ENCODE peak calls at places on chromosomes 6 and 20, in six cellular contexts. G is occipital lobe, H is ACHN, S is fibroblast of the conjunctiva, J is D341Med, U is iris pigment epithelial cell. P is an unnamed sample.

GRCh38 chr20:58584881-58585752 is 66.0 kb upstream of the STX16 start:
- DNase-seq in G (no peak), S (no peak), U (peak; percentile 47), J (no peak), H (no peak), P (no peak)

GRCh38 chr6:43149260-43149659 is 21.8 kb upstream of the SRF start:
- DNase-seq in H (no peak), S (no peak), J (no peak), U (peak; percentile 39), G (no peak), P (no peak)

GRCh38 chr6:78607188-78607587 is 260.2 kb upstream of the IRAK1BP1 start:
- DNase-seq in J (no peak), G (no peak), S (no peak), H (no peak), U (peak; percentile 47), P (no peak)

GRCh38 chr6:130307752-130308361 is 58.0 kb upstream of the TMEM200A start:
- DNase-seq in U (peak; percentile 84), J (no peak), G (no peak), H (no peak), S (peak; percentile 44), P (peak; percentile 12)

GRCh38 chr6:157763129-157763893 is 59.7 kb upstream of the SNX9 start:
- DNase-seq in J (no peak), S (no peak), U (peak; percentile 65), G (no peak), H (peak; percentile 92), P (peak; percentile 69)

GRCh38 chr6:123519191-123519510 is 117.6 kb downstream of the TRDN start:
- DNase-seq in H (no peak), G (peak; percentile 1), U (no peak), S (no peak), J (no peak), P (no peak)

GRCh38 chr6:130602151-130602770 is 224.9 kb upstream of the SMLR1 start:
- DNase-seq in S (peak; percentile 60), J (no peak), H (peak; percentile 72), U (peak; percentile 99), G (no peak), P (no peak)

GRCh38 chr20:43925786-43926185 is 11.1 kb downstream of the TOX2 start:
- DNase-seq in J (no peak), U (peak; percentile 58), S (peak; percentile 28), H (no peak), G (no peak), P (no peak)

GRCh38 chr20:62907377-62908317 is 18.7 kb downstream of the DIDO1 start:
- DNase-seq in G (no peak), S (no peak), U (peak; percentile 42), J (peak; percentile 74), H (peak; percentile 20), P (no peak)

GRCh38 chr6:164842085-164842484 is 467.3 kb downstream of the C6orf118 start:
- DNase-seq in G (no peak), H (no peak), S (no peak), U (no peak), J (no peak), P (no peak)

GRCh38 chr6:122622404-122622938 is 12.3 kb downstream of the PKIB start:
- DNase-seq in G (no peak), H (no peak), J (no peak), S (no peak), U (peak; percentile 3), P (no peak)

GRCh38 chr20:52490715-52491430 is 299.3 kb upstream of the ZFP64 start:
- DNase-seq in U (peak; percentile 97), H (no peak), G (no peak), J (no peak), S (no peak), P (no peak)

GRCh38 chr6:3418521-3419060 is 38.3 kb downstream of the SLC22A23 start:
- DNase-seq in J (no peak), S (no peak), U (no peak), H (no peak), G (no peak), P (no peak)

GRCh38 chr20:49742948-49743347 is 29.3 kb upstream of the B4GALT5 start:
- DNase-seq in S (no peak), G (no peak), J (no peak), H (no peak), U (no peak), P (no peak)

GRCh38 chr6:74863968-74864367 is 341.9 kb downstream of the COL12A1 start:
- DNase-seq in J (no peak), S (no peak), U (no peak), G (no peak), H (no peak), P (no peak)

GRCh38 chr6:140669321-140669720 is 1294.9 kb upstream of the CITED2 start:
- DNase-seq in J (no peak), G (no peak), H (no peak), U (peak; percentile 56), S (no peak), P (no peak)

GRCh38 chr20:24700166-24700860 is 230.9 kb downstream of the SYNDIG1 start:
- DNase-seq in H (no peak), U (no peak), G (no peak), S (no peak), J (no peak), P (no peak)

GRCh38 chr6:97113170-97113569 is 169.8 kb downstream of the MMS22L start:
- DNase-seq in G (no peak), S (no peak), U (no peak), H (no peak), J (no peak), P (no peak)